ENCODE peak calls at places on chromosomes 7 and 10, in seven cellular contexts. One of them, this sample, is unnamed.

GRCh38 chr10:120854388-120854787 is 3.2 kb downstream of the WDR11 start:
- DNase-seq in nucleus accumbens: no peak
- DNase-seq in RCC 7860: no peak
- DNase-seq in kidney: no peak
- DNase-seq in stimulated activated CD4-positive, alpha-beta T cell treated with anti-CD3 and anti-CD28 coated beads, Interleukin-15, amount 100 ng/mL, for 24 hours: no peak
- DNase-seq in T-helper 22 cell: no peak
- DNase-seq in COR-L47: no peak
- DNase-seq in this sample: no peak

GRCh38 chr7:26461508-26461907 is 169.8 kb downstream of the SNX10 start:
- DNase-seq in nucleus accumbens: no peak
- DNase-seq in RCC 7860: no peak
- DNase-seq in kidney: no peak
- DNase-seq in stimulated activated CD4-positive, alpha-beta T cell treated with anti-CD3 and anti-CD28 coated beads, Interleukin-15, amount 100 ng/mL, for 24 hours: no peak
- DNase-seq in T-helper 22 cell: no peak
- DNase-seq in COR-L47: no peak
- DNase-seq in this sample: no peak

GRCh38 chr10:21314906-21315305 is 210.6 kb downstream of the SKIDA1 start:
- DNase-seq in nucleus accumbens: no peak
- DNase-seq in RCC 7860: no peak
- DNase-seq in kidney: no peak
- DNase-seq in stimulated activated CD4-positive, alpha-beta T cell treated with anti-CD3 and anti-CD28 coated beads, Interleukin-15, amount 100 ng/mL, for 24 hours: no peak
- DNase-seq in T-helper 22 cell: no peak
- DNase-seq in COR-L47: no peak
- DNase-seq in this sample: no peak

GRCh38 chr7:1345796-1346532 is 113.3 kb downstream of the UNCX start:
- DNase-seq in nucleus accumbens: no peak
- DNase-seq in RCC 7860: no peak
- DNase-seq in kidney: peak
- DNase-seq in stimulated activated CD4-positive, alpha-beta T cell treated with anti-CD3 and anti-CD28 coated beads, Interleukin-15, amount 100 ng/mL, for 24 hours: no peak
- DNase-seq in T-helper 22 cell: no peak
- DNase-seq in COR-L47: no peak
- DNase-seq in this sample: no peak

GRCh38 chr7:22723171-22723601 is 3.8 kb upstream of the IL6 start:
- DNase-seq in nucleus accumbens: no peak
- DNase-seq in RCC 7860: peak
- DNase-seq in kidney: peak
- DNase-seq in stimulated activated CD4-positive, alpha-beta T cell treated with anti-CD3 and anti-CD28 coated beads, Interleukin-15, amount 100 ng/mL, for 24 hours: no peak
- DNase-seq in T-helper 22 cell: no peak
- DNase-seq in COR-L47: no peak
- DNase-seq in this sample: no peak

GRCh38 chr10:14397069-14397468 is 66.3 kb upstream of the FRMD4A start:
- DNase-seq in nucleus accumbens: peak
- DNase-seq in RCC 7860: peak
- DNase-seq in kidney: peak
- DNase-seq in stimulated activated CD4-positive, alpha-beta T cell treated with anti-CD3 and anti-CD28 coated beads, Interleukin-15, amount 100 ng/mL, for 24 hours: no peak
- DNase-seq in T-helper 22 cell: no peak
- DNase-seq in COR-L47: no peak
- DNase-seq in this sample: peak

GRCh38 chr7:113142385-113143119 is 24.2 kb upstream of the SMIM30 start:
- DNase-seq in nucleus accumbens: no peak
- DNase-seq in RCC 7860: no peak
- DNase-seq in kidney: no peak
- DNase-seq in stimulated activated CD4-positive, alpha-beta T cell treated with anti-CD3 and anti-CD28 coated beads, Interleukin-15, amount 100 ng/mL, for 24 hours: no peak
- DNase-seq in T-helper 22 cell: no peak
- DNase-seq in COR-L47: no peak
- DNase-seq in this sample: no peak

GRCh38 chr7:56046728-56047445 is 4.4 kb downstream of the PSPH start:
- DNase-seq in nucleus accumbens: no peak
- DNase-seq in RCC 7860: peak
- DNase-seq in kidney: no peak
- DNase-seq in stimulated activated CD4-positive, alpha-beta T cell treated with anti-CD3 and anti-CD28 coated beads, Interleukin-15, amount 100 ng/mL, for 24 hours: no peak
- DNase-seq in T-helper 22 cell: no peak
- DNase-seq in COR-L47: no peak
- DNase-seq in this sample: no peak

GRCh38 chr10:110625951-110626855 is 17.9 kb upstream of the RBM20 start:
- DNase-seq in nucleus accumbens: no peak
- DNase-seq in RCC 7860: no peak
- DNase-seq in kidney: no peak
- DNase-seq in stimulated activated CD4-positive, alpha-beta T cell treated with anti-CD3 and anti-CD28 coated beads, Interleukin-15, amount 100 ng/mL, for 24 hours: no peak
- DNase-seq in T-helper 22 cell: no peak
- DNase-seq in COR-L47: no peak
- DNase-seq in this sample: no peak

GRCh38 chr7:151137841-151138540 is 29.5 kb downstream of the GBX1 start:
- DNase-seq in nucleus accumbens: no peak
- DNase-seq in RCC 7860: no peak
- DNase-seq in kidney: peak
- DNase-seq in stimulated activated CD4-positive, alpha-beta T cell treated with anti-CD3 and anti-CD28 coated beads, Interleukin-15, amount 100 ng/mL, for 24 hours: no peak
- DNase-seq in T-helper 22 cell: no peak
- DNase-seq in COR-L47: no peak
- DNase-seq in this sample: no peak

GRCh38 chr7:151586531-151587270 is 67.0 kb upstream of the RHEB start:
- DNase-seq in nucleus accumbens: no peak
- DNase-seq in RCC 7860: no peak
- DNase-seq in kidney: no peak
- DNase-seq in stimulated activated CD4-positive, alpha-beta T cell treated with anti-CD3 and anti-CD28 coated beads, Interleukin-15, amount 100 ng/mL, for 24 hours: no peak
- DNase-seq in T-helper 22 cell: no peak
- DNase-seq in COR-L47: no peak
- DNase-seq in this sample: no peak

GRCh38 chr7:110253083-110253482 is 837.8 kb upstream of the LRRN3 start:
- DNase-seq in nucleus accumbens: no peak
- DNase-seq in RCC 7860: no peak
- DNase-seq in kidney: no peak
- DNase-seq in stimulated activated CD4-positive, alpha-beta T cell treated with anti-CD3 and anti-CD28 coated beads, Interleukin-15, amount 100 ng/mL, for 24 hours: no peak
- DNase-seq in T-helper 22 cell: no peak
- DNase-seq in COR-L47: no peak
- DNase-seq in this sample: no peak

GRCh38 chr10:4069491-4069890 is 284.5 kb upstream of the KLF6 start:
- DNase-seq in nucleus accumbens: no peak
- DNase-seq in RCC 7860: no peak
- DNase-seq in kidney: no peak
- DNase-seq in stimulated activated CD4-positive, alpha-beta T cell treated with anti-CD3 and anti-CD28 coated beads, Interleukin-15, amount 100 ng/mL, for 24 hours: no peak
- DNase-seq in T-helper 22 cell: no peak
- DNase-seq in COR-L47: no peak
- DNase-seq in this sample: peak

GRCh38 chr7:133054167-133054840 is 27.6 kb downstream of the CHCHD3 start:
- DNase-seq in nucleus accumbens: no peak
- DNase-seq in RCC 7860: peak
- DNase-seq in kidney: no peak
- DNase-seq in stimulated activated CD4-positive, alpha-beta T cell treated with anti-CD3 and anti-CD28 coated beads, Interleukin-15, amount 100 ng/mL, for 24 hours: no peak
- DNase-seq in T-helper 22 cell: no peak
- DNase-seq in COR-L47: no peak
- DNase-seq in this sample: no peak

GRCh38 chr7:1251796-1252542 is 19.3 kb downstream of the UNCX start:
- DNase-seq in nucleus accumbens: no peak
- DNase-seq in RCC 7860: no peak
- DNase-seq in kidney: peak
- DNase-seq in stimulated activated CD4-positive, alpha-beta T cell treated with anti-CD3 and anti-CD28 coated beads, Interleukin-15, amount 100 ng/mL, for 24 hours: no peak
- DNase-seq in T-helper 22 cell: no peak
- DNase-seq in COR-L47: no peak
- DNase-seq in this sample: no peak

GRCh38 chr10:88728107-88728763 is 22.2 kb downstream of the LIPK start:
- DNase-seq in nucleus accumbens: no peak
- DNase-seq in RCC 7860: no peak
- DNase-seq in kidney: peak
- DNase-seq in stimulated activated CD4-positive, alpha-beta T cell treated with anti-CD3 and anti-CD28 coated beads, Interleukin-15, amount 100 ng/mL, for 24 hours: peak
- DNase-seq in T-helper 22 cell: no peak
- DNase-seq in COR-L47: no peak
- DNase-seq in this sample: peak

GRCh38 chr7:28955723-28956607 is 2.2 kb downstream of the TRIL start:
- DNase-seq in nucleus accumbens: no peak
- DNase-seq in RCC 7860: no peak
- DNase-seq in kidney: peak
- DNase-seq in stimulated activated CD4-positive, alpha-beta T cell treated with anti-CD3 and anti-CD28 coated beads, Interleukin-15, amount 100 ng/mL, for 24 hours: peak
- DNase-seq in T-helper 22 cell: no peak
- DNase-seq in COR-L47: peak
- DNase-seq in this sample: peak

GRCh38 chr10:132443605-132443997 is 46.6 kb downstream of the PWWP2B start:
- DNase-seq in nucleus accumbens: no peak
- DNase-seq in RCC 7860: no peak
- DNase-seq in kidney: peak
- DNase-seq in stimulated activated CD4-positive, alpha-beta T cell treated with anti-CD3 and anti-CD28 coated beads, Interleukin-15, amount 100 ng/mL, for 24 hours: peak
- DNase-seq in T-helper 22 cell: peak
- DNase-seq in COR-L47: no peak
- DNase-seq in this sample: no peak

GRCh38 chr7:90552521-90552920 is 43.6 kb upstream of the CDK14 start:
- DNase-seq in nucleus accumbens: no peak
- DNase-seq in RCC 7860: peak
- DNase-seq in kidney: no peak
- DNase-seq in stimulated activated CD4-positive, alpha-beta T cell treated with anti-CD3 and anti-CD28 coated beads, Interleukin-15, amount 100 ng/mL, for 24 hours: no peak
- DNase-seq in T-helper 22 cell: no peak
- DNase-seq in COR-L47: peak
- DNase-seq in this sample: no peak

GRCh38 chr7:23334482-23335056 is 35.4 kb downstream of the MALSU1 start:
- DNase-seq in nucleus accumbens: no peak
- DNase-seq in RCC 7860: peak
- DNase-seq in kidney: no peak
- DNase-seq in stimulated activated CD4-positive, alpha-beta T cell treated with anti-CD3 and anti-CD28 coated beads, Interleukin-15, amount 100 ng/mL, for 24 hours: no peak
- DNase-seq in T-helper 22 cell: no peak
- DNase-seq in COR-L47: peak
- DNase-seq in this sample: no peak

GRCh38 chr10:97058521-97058920 is 127.2 kb downstream of the SLIT1 start:
- DNase-seq in nucleus accumbens: no peak
- DNase-seq in RCC 7860: no peak
- DNase-seq in kidney: peak
- DNase-seq in stimulated activated CD4-positive, alpha-beta T cell treated with anti-CD3 and anti-CD28 coated beads, Interleukin-15, amount 100 ng/mL, for 24 hours: no peak
- DNase-seq in T-helper 22 cell: no peak
- DNase-seq in COR-L47: no peak
- DNase-seq in this sample: no peak

GRCh38 chr7:151254316-151254715 is 5.8 kb upstream of the SMARCD3 start:
- DNase-seq in nucleus accumbens: no peak
- DNase-seq in RCC 7860: no peak
- DNase-seq in kidney: peak
- DNase-seq in stimulated activated CD4-positive, alpha-beta T cell treated with anti-CD3 and anti-CD28 coated beads, Interleukin-15, amount 100 ng/mL, for 24 hours: no peak
- DNase-seq in T-helper 22 cell: no peak
- DNase-seq in COR-L47: no peak
- DNase-seq in this sample: no peak

GRCh38 chr10:113080621-113081229 is 130.7 kb downstream of the TCF7L2 start:
- DNase-seq in nucleus accumbens: no peak
- DNase-seq in RCC 7860: no peak
- DNase-seq in kidney: no peak
- DNase-seq in stimulated activated CD4-positive, alpha-beta T cell treated with anti-CD3 and anti-CD28 coated beads, Interleukin-15, amount 100 ng/mL, for 24 hours: no peak
- DNase-seq in T-helper 22 cell: no peak
- DNase-seq in COR-L47: no peak
- DNase-seq in this sample: no peak

GRCh38 chr10:44968101-44968886 is 8.7 kb downstream of the RASSF4 start:
- DNase-seq in nucleus accumbens: no peak
- DNase-seq in RCC 7860: no peak
- DNase-seq in kidney: no peak
- DNase-seq in stimulated activated CD4-positive, alpha-beta T cell treated with anti-CD3 and anti-CD28 coated beads, Interleukin-15, amount 100 ng/mL, for 24 hours: no peak
- DNase-seq in T-helper 22 cell: no peak
- DNase-seq in COR-L47: no peak
- DNase-seq in this sample: no peak

GRCh38 chr10:60048146-60048545 is 141.8 kb upstream of the CCDC6 start:
- DNase-seq in nucleus accumbens: no peak
- DNase-seq in RCC 7860: no peak
- DNase-seq in kidney: no peak
- DNase-seq in stimulated activated CD4-positive, alpha-beta T cell treated with anti-CD3 and anti-CD28 coated beads, Interleukin-15, amount 100 ng/mL, for 24 hours: no peak
- DNase-seq in T-helper 22 cell: no peak
- DNase-seq in COR-L47: peak
- DNase-seq in this sample: peak

GRCh38 chr7:70778585-70778984 is 353.4 kb upstream of the GALNT17 start:
- DNase-seq in nucleus accumbens: no peak
- DNase-seq in RCC 7860: no peak
- DNase-seq in kidney: no peak
- DNase-seq in stimulated activated CD4-positive, alpha-beta T cell treated with anti-CD3 and anti-CD28 coated beads, Interleukin-15, amount 100 ng/mL, for 24 hours: no peak
- DNase-seq in T-helper 22 cell: no peak
- DNase-seq in COR-L47: no peak
- DNase-seq in this sample: no peak

GRCh38 chr10:22727112-22727511 is 12.7 kb upstream of the PIP4K2A start:
- DNase-seq in nucleus accumbens: no peak
- DNase-seq in RCC 7860: no peak
- DNase-seq in kidney: no peak
- DNase-seq in stimulated activated CD4-positive, alpha-beta T cell treated with anti-CD3 and anti-CD28 coated beads, Interleukin-15, amount 100 ng/mL, for 24 hours: no peak
- DNase-seq in T-helper 22 cell: no peak
- DNase-seq in COR-L47: no peak
- DNase-seq in this sample: no peak

GRCh38 chr7:104967088-104967487 is 46.9 kb upstream of the KMT2E start:
- DNase-seq in nucleus accumbens: no peak
- DNase-seq in RCC 7860: no peak
- DNase-seq in kidney: no peak
- DNase-seq in stimulated activated CD4-positive, alpha-beta T cell treated with anti-CD3 and anti-CD28 coated beads, Interleukin-15, amount 100 ng/mL, for 24 hours: no peak
- DNase-seq in T-helper 22 cell: no peak
- DNase-seq in COR-L47: no peak
- DNase-seq in this sample: no peak

GRCh38 chr7:85289279-85289678 is 102.4 kb upstream of the SEMA3D start:
- DNase-seq in nucleus accumbens: no peak
- DNase-seq in RCC 7860: no peak
- DNase-seq in kidney: no peak
- DNase-seq in stimulated activated CD4-positive, alpha-beta T cell treated with anti-CD3 and anti-CD28 coated beads, Interleukin-15, amount 100 ng/mL, for 24 hours: no peak
- DNase-seq in T-helper 22 cell: no peak
- DNase-seq in COR-L47: no peak
- DNase-seq in this sample: no peak

GRCh38 chr7:149719050-149719899 is 54.1 kb downstream of the ZNF467 start:
- DNase-seq in nucleus accumbens: no peak
- DNase-seq in RCC 7860: peak
- DNase-seq in kidney: no peak
- DNase-seq in stimulated activated CD4-positive, alpha-beta T cell treated with anti-CD3 and anti-CD28 coated beads, Interleukin-15, amount 100 ng/mL, for 24 hours: no peak
- DNase-seq in T-helper 22 cell: no peak
- DNase-seq in COR-L47: no peak
- DNase-seq in this sample: peak

GRCh38 chr10:14386202-14386593 is 55.5 kb upstream of the FRMD4A start:
- DNase-seq in nucleus accumbens: no peak
- DNase-seq in RCC 7860: peak
- DNase-seq in kidney: no peak
- DNase-seq in stimulated activated CD4-positive, alpha-beta T cell treated with anti-CD3 and anti-CD28 coated beads, Interleukin-15, amount 100 ng/mL, for 24 hours: peak
- DNase-seq in T-helper 22 cell: no peak
- DNase-seq in COR-L47: no peak
- DNase-seq in this sample: peak

GRCh38 chr7:142646274-142646895 is 102.9 kb upstream of the PRSS1 start:
- DNase-seq in nucleus accumbens: no peak
- DNase-seq in RCC 7860: no peak
- DNase-seq in kidney: no peak
- DNase-seq in stimulated activated CD4-positive, alpha-beta T cell treated with anti-CD3 and anti-CD28 coated beads, Interleukin-15, amount 100 ng/mL, for 24 hours: no peak
- DNase-seq in T-helper 22 cell: no peak
- DNase-seq in COR-L47: peak
- DNase-seq in this sample: no peak

GRCh38 chr7:1693991-1694524 is 24.0 kb downstream of the ELFN1 start:
- DNase-seq in nucleus accumbens: no peak
- DNase-seq in RCC 7860: no peak
- DNase-seq in kidney: peak
- DNase-seq in stimulated activated CD4-positive, alpha-beta T cell treated with anti-CD3 and anti-CD28 coated beads, Interleukin-15, amount 100 ng/mL, for 24 hours: no peak
- DNase-seq in T-helper 22 cell: no peak
- DNase-seq in COR-L47: no peak
- DNase-seq in this sample: peak

This sample was measured in islet precursor cell.